ENCODE peak calls at places on chromosomes 5 and 9, in eight cellular contexts. N is T1000; Q is NCI-H345; S is sciatic nerve; F is body of pancreas; I is left ventricle myocardium superior; O is activated CD8-positive, alpha-beta memory T cell treated with anti-CD3 and anti-CD28 coated beads for 48 hours; E is GM03348. L is an unnamed sample.
A peak's percentile ranks its signal among the peaks of the same experiment; 100 is the strongest.

GRCh38 chr5:61289241-61289640 is 42.8 kb upstream of the ZSWIM6 start:
- DNase-seq in E (no peak), S (no peak), F (no peak), Q (peak; percentile 23), I (no peak), O (no peak), N (no peak), L (no peak)

GRCh38 chr5:167813381-167813780 is 478.1 kb upstream of the WWC1 start:
- DNase-seq in N (no peak), E (no peak), I (no peak), S (no peak), Q (no peak), F (no peak), O (no peak), L (no peak)

GRCh38 chr5:130198927-130199326 is 294.7 kb downstream of the CHSY3 start:
- DNase-seq in Q (no peak), E (peak; percentile 16), F (no peak), S (no peak), O (no peak), N (no peak), I (no peak), L (no peak)

GRCh38 chr5:82204567-82204966 is 73.6 kb downstream of the RPS23 start:
- DNase-seq in S (no peak), Q (no peak), F (no peak), O (no peak), N (no peak), I (no peak), E (no peak), L (no peak)

GRCh38 chr5:141515946-141516647 is 27.2 kb downstream of the PCDHGC5 start:
- DNase-seq in E (no peak), F (no peak), I (no peak), Q (no peak), O (no peak), N (no peak), S (no peak), L (no peak)

GRCh38 chr9:131639771-131640437 is 94.6 kb downstream of the PRRT1B start:
- DNase-seq in O (no peak), E (no peak), F (no peak), Q (no peak), I (no peak), N (no peak), S (no peak), L (no peak)

GRCh38 chr9:129436751-129437625 is 183.9 kb downstream of the C9orf50 start:
- DNase-seq in N (peak; percentile 15), O (no peak), E (peak; percentile 84), I (peak; percentile 87), F (peak; percentile 86), Q (peak; percentile 21), S (peak; percentile 81), L (peak; percentile 47)

GRCh38 chr5:135308752-135309151 is 90.3 kb downstream of the MACROH2A1 start:
- DNase-seq in I (no peak), N (no peak), O (no peak), E (no peak), Q (no peak), F (no peak), S (no peak), L (no peak)

GRCh38 chr9:113547501-113547900 is 84.0 kb downstream of the RGS3 start:
- DNase-seq in E (no peak), S (peak; percentile 6), O (no peak), F (no peak), I (no peak), Q (no peak), N (no peak), L (no peak)

GRCh38 chr5:79873216-79873615 is 117.8 kb downstream of the MTX3 start:
- DNase-seq in S (no peak), Q (no peak), N (no peak), E (no peak), I (no peak), O (no peak), F (no peak), L (no peak)

GRCh38 chr9:82255533-82255932 is 267.0 kb downstream of the SPATA31D1 start:
- DNase-seq in I (no peak), Q (no peak), O (no peak), F (no peak), E (no peak), N (no peak), S (no peak), L (no peak)

L was measured in upper lobe of left lung.